ENCODE peak calls at places on chromosomes 11 and 22, in six cellular contexts. One of them, this sample, is unnamed.

GRCh38 chr11:36254739-36255138 is 34.5 kb downstream of the COMMD9 start:
- DNase-seq in DMS153: no peak
- DNase-seq in AG09309: no peak
- DNase-seq in coronary artery: no peak
- DNase-seq in activated CD4-positive, alpha-beta T cell treated with anti-CD3 and anti-CD28 coated beads, Interleukin-2, amount 50 U/mL, for 24 hours: no peak
- DNase-seq in EH: no peak
- DNase-seq in this sample: no peak

GRCh38 chr11:44661311-44661717 is 65.4 kb upstream of the TSPAN18 start:
- DNase-seq in DMS153: no peak
- DNase-seq in AG09309: no peak
- DNase-seq in coronary artery: no peak
- DNase-seq in activated CD4-positive, alpha-beta T cell treated with anti-CD3 and anti-CD28 coated beads, Interleukin-2, amount 50 U/mL, for 24 hours: no peak
- DNase-seq in EH: no peak
- DNase-seq in this sample: no peak

GRCh38 chr11:64553554-64554201 is 37.3 kb upstream of the SLC22A12 start:
- DNase-seq in DMS153: no peak
- DNase-seq in AG09309: no peak
- DNase-seq in coronary artery: no peak
- DNase-seq in activated CD4-positive, alpha-beta T cell treated with anti-CD3 and anti-CD28 coated beads, Interleukin-2, amount 50 U/mL, for 24 hours: peak
- DNase-seq in EH: peak
- DNase-seq in this sample: peak

GRCh38 chr11:11968511-11969280 is 39.7 kb downstream of the DKK3 start:
- DNase-seq in DMS153: no peak
- DNase-seq in AG09309: no peak
- DNase-seq in coronary artery: peak
- DNase-seq in activated CD4-positive, alpha-beta T cell treated with anti-CD3 and anti-CD28 coated beads, Interleukin-2, amount 50 U/mL, for 24 hours: no peak
- DNase-seq in EH: peak
- DNase-seq in this sample: no peak

GRCh38 chr11:64810891-64811272 is 531 bp upstream of the MEN1 start:
- DNase-seq in DMS153: peak
- DNase-seq in AG09309: no peak
- DNase-seq in coronary artery: no peak
- DNase-seq in activated CD4-positive, alpha-beta T cell treated with anti-CD3 and anti-CD28 coated beads, Interleukin-2, amount 50 U/mL, for 24 hours: no peak
- DNase-seq in EH: no peak
- DNase-seq in this sample: no peak

GRCh38 chr11:7936615-7937014 is 4.9 kb downstream of the OR10A3 start:
- DNase-seq in DMS153: no peak
- DNase-seq in AG09309: no peak
- DNase-seq in coronary artery: no peak
- DNase-seq in activated CD4-positive, alpha-beta T cell treated with anti-CD3 and anti-CD28 coated beads, Interleukin-2, amount 50 U/mL, for 24 hours: no peak
- DNase-seq in EH: no peak
- DNase-seq in this sample: no peak

GRCh38 chr11:134206185-134206584 is 17.6 kb downstream of the NCAPD3 start:
- DNase-seq in DMS153: no peak
- DNase-seq in AG09309: no peak
- DNase-seq in coronary artery: no peak
- DNase-seq in activated CD4-positive, alpha-beta T cell treated with anti-CD3 and anti-CD28 coated beads, Interleukin-2, amount 50 U/mL, for 24 hours: no peak
- DNase-seq in EH: no peak
- DNase-seq in this sample: no peak

GRCh38 chr11:114208371-114208770 is 87.8 kb upstream of the NNMT start:
- DNase-seq in DMS153: no peak
- DNase-seq in AG09309: no peak
- DNase-seq in coronary artery: no peak
- DNase-seq in activated CD4-positive, alpha-beta T cell treated with anti-CD3 and anti-CD28 coated beads, Interleukin-2, amount 50 U/mL, for 24 hours: no peak
- DNase-seq in EH: no peak
- DNase-seq in this sample: no peak

GRCh38 chr11:100635194-100635593 is 51.9 kb upstream of the ARHGAP42 start:
- DNase-seq in DMS153: no peak
- DNase-seq in AG09309: no peak
- DNase-seq in coronary artery: no peak
- DNase-seq in activated CD4-positive, alpha-beta T cell treated with anti-CD3 and anti-CD28 coated beads, Interleukin-2, amount 50 U/mL, for 24 hours: no peak
- DNase-seq in EH: no peak
- DNase-seq in this sample: no peak

GRCh38 chr22:27196483-27196882 is 539.1 kb downstream of the MIAT start:
- DNase-seq in DMS153: no peak
- DNase-seq in AG09309: no peak
- DNase-seq in coronary artery: peak
- DNase-seq in activated CD4-positive, alpha-beta T cell treated with anti-CD3 and anti-CD28 coated beads, Interleukin-2, amount 50 U/mL, for 24 hours: no peak
- DNase-seq in EH: no peak
- DNase-seq in this sample: no peak

GRCh38 chr11:6618117-6619020 is 853 bp downstream of the TPP1 start:
- DNase-seq in DMS153: no peak
- DNase-seq in AG09309: peak
- DNase-seq in coronary artery: no peak
- DNase-seq in activated CD4-positive, alpha-beta T cell treated with anti-CD3 and anti-CD28 coated beads, Interleukin-2, amount 50 U/mL, for 24 hours: no peak
- DNase-seq in EH: peak
- DNase-seq in this sample: peak

GRCh38 chr22:47168441-47168840 is 406.0 kb downstream of the TBC1D22A start:
- DNase-seq in DMS153: no peak
- DNase-seq in AG09309: no peak
- DNase-seq in coronary artery: peak
- DNase-seq in activated CD4-positive, alpha-beta T cell treated with anti-CD3 and anti-CD28 coated beads, Interleukin-2, amount 50 U/mL, for 24 hours: no peak
- DNase-seq in EH: no peak
- DNase-seq in this sample: no peak

GRCh38 chr11:57219021-57219627 is 17.9 kb downstream of the APLNR start:
- DNase-seq in DMS153: no peak
- DNase-seq in AG09309: no peak
- DNase-seq in coronary artery: no peak
- DNase-seq in activated CD4-positive, alpha-beta T cell treated with anti-CD3 and anti-CD28 coated beads, Interleukin-2, amount 50 U/mL, for 24 hours: no peak
- DNase-seq in EH: no peak
- DNase-seq in this sample: no peak

GRCh38 chr11:6319879-6320410 is 356 bp downstream of the CAVIN3 start:
- DNase-seq in DMS153: no peak
- DNase-seq in AG09309: peak
- DNase-seq in coronary artery: peak
- DNase-seq in activated CD4-positive, alpha-beta T cell treated with anti-CD3 and anti-CD28 coated beads, Interleukin-2, amount 50 U/mL, for 24 hours: peak
- DNase-seq in EH: peak
- DNase-seq in this sample: no peak

GRCh38 chr22:20021196-20022181 is 579 bp downstream of the TANGO2 start:
- DNase-seq in DMS153: no peak
- DNase-seq in AG09309: peak
- DNase-seq in coronary artery: peak
- DNase-seq in activated CD4-positive, alpha-beta T cell treated with anti-CD3 and anti-CD28 coated beads, Interleukin-2, amount 50 U/mL, for 24 hours: peak
- DNase-seq in EH: peak
- DNase-seq in this sample: no peak

GRCh38 chr22:22787805-22788459 is 99.7 kb upstream of the IGLL5 start:
- DNase-seq in DMS153: no peak
- DNase-seq in AG09309: peak
- DNase-seq in coronary artery: no peak
- DNase-seq in activated CD4-positive, alpha-beta T cell treated with anti-CD3 and anti-CD28 coated beads, Interleukin-2, amount 50 U/mL, for 24 hours: peak
- DNase-seq in EH: peak
- DNase-seq in this sample: peak

GRCh38 chr11:122209619-122210377 is 93.8 kb upstream of the BLID start:
- DNase-seq in DMS153: no peak
- DNase-seq in AG09309: peak
- DNase-seq in coronary artery: peak
- DNase-seq in activated CD4-positive, alpha-beta T cell treated with anti-CD3 and anti-CD28 coated beads, Interleukin-2, amount 50 U/mL, for 24 hours: no peak
- DNase-seq in EH: peak
- DNase-seq in this sample: no peak

GRCh38 chr11:72627594-72628281 is 46.5 kb downstream of the PDE2A start:
- DNase-seq in DMS153: no peak
- DNase-seq in AG09309: no peak
- DNase-seq in coronary artery: no peak
- DNase-seq in activated CD4-positive, alpha-beta T cell treated with anti-CD3 and anti-CD28 coated beads, Interleukin-2, amount 50 U/mL, for 24 hours: no peak
- DNase-seq in EH: no peak
- DNase-seq in this sample: no peak

GRCh38 chr11:83280256-83280655 is 5.9 kb downstream of the CCDC90B start:
- DNase-seq in DMS153: no peak
- DNase-seq in AG09309: no peak
- DNase-seq in coronary artery: no peak
- DNase-seq in activated CD4-positive, alpha-beta T cell treated with anti-CD3 and anti-CD28 coated beads, Interleukin-2, amount 50 U/mL, for 24 hours: no peak
- DNase-seq in EH: peak
- DNase-seq in this sample: no peak

GRCh38 chr11:114400974-114401223 is 433 bp downstream of the RBM7 start:
- DNase-seq in DMS153: no peak
- DNase-seq in AG09309: no peak
- DNase-seq in coronary artery: no peak
- DNase-seq in activated CD4-positive, alpha-beta T cell treated with anti-CD3 and anti-CD28 coated beads, Interleukin-2, amount 50 U/mL, for 24 hours: no peak
- DNase-seq in EH: no peak
- DNase-seq in this sample: no peak

GRCh38 chr22:50460942-50461341 is 13.9 kb downstream of the SBF1 start:
- DNase-seq in DMS153: no peak
- DNase-seq in AG09309: no peak
- DNase-seq in coronary artery: no peak
- DNase-seq in activated CD4-positive, alpha-beta T cell treated with anti-CD3 and anti-CD28 coated beads, Interleukin-2, amount 50 U/mL, for 24 hours: no peak
- DNase-seq in EH: no peak
- DNase-seq in this sample: no peak

GRCh38 chr11:10657308-10658271 is 36.0 kb downstream of the IRAG1 start:
- DNase-seq in DMS153: no peak
- DNase-seq in AG09309: no peak
- DNase-seq in coronary artery: no peak
- DNase-seq in activated CD4-positive, alpha-beta T cell treated with anti-CD3 and anti-CD28 coated beads, Interleukin-2, amount 50 U/mL, for 24 hours: no peak
- DNase-seq in EH: peak
- DNase-seq in this sample: no peak

GRCh38 chr11:27205779-27206549 is 157.1 kb downstream of the CCDC34 start:
- DNase-seq in DMS153: no peak
- DNase-seq in AG09309: no peak
- DNase-seq in coronary artery: no peak
- DNase-seq in activated CD4-positive, alpha-beta T cell treated with anti-CD3 and anti-CD28 coated beads, Interleukin-2, amount 50 U/mL, for 24 hours: no peak
- DNase-seq in EH: no peak
- DNase-seq in this sample: no peak

GRCh38 chr22:48919187-48919590 is 908.5 kb downstream of the BRD1 start:
- DNase-seq in DMS153: peak
- DNase-seq in AG09309: no peak
- DNase-seq in coronary artery: no peak
- DNase-seq in activated CD4-positive, alpha-beta T cell treated with anti-CD3 and anti-CD28 coated beads, Interleukin-2, amount 50 U/mL, for 24 hours: no peak
- DNase-seq in EH: no peak
- DNase-seq in this sample: no peak

GRCh38 chr11:46533396-46534110 is 60.3 kb downstream of the AMBRA1 start:
- DNase-seq in DMS153: no peak
- DNase-seq in AG09309: no peak
- DNase-seq in coronary artery: no peak
- DNase-seq in activated CD4-positive, alpha-beta T cell treated with anti-CD3 and anti-CD28 coated beads, Interleukin-2, amount 50 U/mL, for 24 hours: no peak
- DNase-seq in EH: no peak
- DNase-seq in this sample: no peak

GRCh38 chr11:117868815-117869642 is 7.4 kb downstream of the FXYD6 start:
- DNase-seq in DMS153: peak
- DNase-seq in AG09309: no peak
- DNase-seq in coronary artery: no peak
- DNase-seq in activated CD4-positive, alpha-beta T cell treated with anti-CD3 and anti-CD28 coated beads, Interleukin-2, amount 50 U/mL, for 24 hours: no peak
- DNase-seq in EH: no peak
- DNase-seq in this sample: no peak

GRCh38 chr11:1823376-1824220 is 11.2 kb upstream of the SYT8 start:
- DNase-seq in DMS153: no peak
- DNase-seq in AG09309: no peak
- DNase-seq in coronary artery: no peak
- DNase-seq in activated CD4-positive, alpha-beta T cell treated with anti-CD3 and anti-CD28 coated beads, Interleukin-2, amount 50 U/mL, for 24 hours: no peak
- DNase-seq in EH: no peak
- DNase-seq in this sample: no peak

GRCh38 chr22:21766933-21767462 is 31.4 kb upstream of the YPEL1 start:
- DNase-seq in DMS153: no peak
- DNase-seq in AG09309: no peak
- DNase-seq in coronary artery: no peak
- DNase-seq in activated CD4-positive, alpha-beta T cell treated with anti-CD3 and anti-CD28 coated beads, Interleukin-2, amount 50 U/mL, for 24 hours: peak
- DNase-seq in EH: no peak
- DNase-seq in this sample: peak

GRCh38 chr22:39519681-39520053 is 695 bp upstream of the ATF4 start:
- DNase-seq in DMS153: no peak
- DNase-seq in AG09309: no peak
- DNase-seq in coronary artery: no peak
- DNase-seq in activated CD4-positive, alpha-beta T cell treated with anti-CD3 and anti-CD28 coated beads, Interleukin-2, amount 50 U/mL, for 24 hours: no peak
- DNase-seq in EH: peak
- DNase-seq in this sample: no peak

GRCh38 chr11:69115586-69116560 is 39.9 kb upstream of the SMIM38 start:
- DNase-seq in DMS153: no peak
- DNase-seq in AG09309: no peak
- DNase-seq in coronary artery: no peak
- DNase-seq in activated CD4-positive, alpha-beta T cell treated with anti-CD3 and anti-CD28 coated beads, Interleukin-2, amount 50 U/mL, for 24 hours: no peak
- DNase-seq in EH: no peak
- DNase-seq in this sample: no peak

GRCh38 chr11:69560141-69560790 is 78.8 kb downstream of the LINC01488 start:
- DNase-seq in DMS153: no peak
- DNase-seq in AG09309: no peak
- DNase-seq in coronary artery: peak
- DNase-seq in activated CD4-positive, alpha-beta T cell treated with anti-CD3 and anti-CD28 coated beads, Interleukin-2, amount 50 U/mL, for 24 hours: no peak
- DNase-seq in EH: peak
- DNase-seq in this sample: no peak

GRCh38 chr11:70542406-70542805 is 144.1 kb downstream of the CTTN start:
- DNase-seq in DMS153: no peak
- DNase-seq in AG09309: no peak
- DNase-seq in coronary artery: no peak
- DNase-seq in activated CD4-positive, alpha-beta T cell treated with anti-CD3 and anti-CD28 coated beads, Interleukin-2, amount 50 U/mL, for 24 hours: no peak
- DNase-seq in EH: no peak
- DNase-seq in this sample: no peak

GRCh38 chr11:100810146-100810545 is 123.1 kb downstream of the ARHGAP42 start:
- DNase-seq in DMS153: no peak
- DNase-seq in AG09309: peak
- DNase-seq in coronary artery: no peak
- DNase-seq in activated CD4-positive, alpha-beta T cell treated with anti-CD3 and anti-CD28 coated beads, Interleukin-2, amount 50 U/mL, for 24 hours: no peak
- DNase-seq in EH: peak
- DNase-seq in this sample: no peak

GRCh38 chr11:130999992-131000770 is 83.9 kb upstream of the SNX19 start:
- DNase-seq in DMS153: peak
- DNase-seq in AG09309: peak
- DNase-seq in coronary artery: no peak
- DNase-seq in activated CD4-positive, alpha-beta T cell treated with anti-CD3 and anti-CD28 coated beads, Interleukin-2, amount 50 U/mL, for 24 hours: no peak
- DNase-seq in EH: peak
- DNase-seq in this sample: no peak

GRCh38 chr11:74023291-74023690 is 14.4 kb upstream of the UCP3 start:
- DNase-seq in DMS153: no peak
- DNase-seq in AG09309: no peak
- DNase-seq in coronary artery: no peak
- DNase-seq in activated CD4-positive, alpha-beta T cell treated with anti-CD3 and anti-CD28 coated beads, Interleukin-2, amount 50 U/mL, for 24 hours: no peak
- DNase-seq in EH: no peak
- DNase-seq in this sample: no peak

GRCh38 chr11:126405374-126405773 is 49.9 kb downstream of the ST3GAL4 start:
- DNase-seq in DMS153: no peak
- DNase-seq in AG09309: no peak
- DNase-seq in coronary artery: no peak
- DNase-seq in activated CD4-positive, alpha-beta T cell treated with anti-CD3 and anti-CD28 coated beads, Interleukin-2, amount 50 U/mL, for 24 hours: no peak
- DNase-seq in EH: no peak
- DNase-seq in this sample: no peak

This sample was measured in stimulated activated CD4-positive, alpha-beta T cell treated with anti-CD3 and anti-CD28 coated beads, Interleukin-1b, Interleukin-23, amount 100 ng/mL, for 1 hour.